ENCODE peak calls at places on chromosomes 5 and 9, in nine cellular contexts. Q, S, V, X, L, E, G, N and U are unnamed samples. For H3K4me1 and H3K9me2, the result is how much of the 10 kb centered on the place peaks cover.

GRCh38 chr5:167769846-167770420 is 521.5 kb upstream of the WWC1 start:
- DNase-seq in G (no peak), S (peak), V (no peak), Q (no peak), E (no peak), X (no peak), L (no peak), N (no peak), U (no peak)

GRCh38 chr9:17021379-17021970 is 113.4 kb upstream of the CNTLN start:
- DNase-seq in L (no peak), Q (no peak), X (no peak), S (peak), E (no peak), N (no peak), V (no peak), G (no peak), U (no peak)

GRCh38 chr9:129459550-129460322 is 161.2 kb downstream of the C9orf50 start:
- DNase-seq in Q (no peak), N (no peak), S (peak), X (no peak), G (no peak), E (no peak), L (peak), V (no peak), U (no peak)

GRCh38 chr9:87663556-87663955 is 62.4 kb upstream of the CTSL start:
- DNase-seq in S (no peak), V (no peak), Q (no peak), E (no peak), N (no peak), G (peak), L (peak), X (no peak), U (no peak)

GRCh38 chr9:33138768-33139167 is 28.4 kb downstream of the B4GALT1 start:
- DNase-seq in Q (no peak), S (no peak), E (no peak), X (no peak), N (no peak), G (no peak), V (no peak), L (no peak), U (no peak)

GRCh38 chr9:133590231-133590855 is 18.8 kb downstream of the FAM163B start:
- DNase-seq in N (no peak), E (no peak), L (no peak), X (no peak), V (no peak), S (no peak), G (no peak), Q (no peak), U (no peak)

GRCh38 chr5:115297043-115297442 is 589 bp upstream of the CCDC112 start:
- DNase-seq in N (no peak), L (no peak), G (no peak), S (peak), X (peak), E (no peak), V (no peak), Q (no peak), U (no peak)

GRCh38 chr9:132411091-132411508 is 1.1 kb downstream of the CFAP77 start:
- DNase-seq in N (peak), E (peak), L (peak), Q (peak), S (peak), X (peak), G (peak), V (peak), U (peak)

GRCh38 chr5:95590880-95591279 is 29.0 kb upstream of the GPR150 start:
- DNase-seq in Q (no peak), N (no peak), X (no peak), L (no peak), V (no peak), S (peak), E (no peak), G (no peak), U (no peak)

GRCh38 chr5:103808464-103809106 is 246.0 kb upstream of the NUDT12 start:
- DNase-seq in G (peak), Q (peak), E (peak), S (peak), V (peak), L (peak), N (peak), X (peak), U (peak)

GRCh38 chr9:112355305-112355953 is 22.0 kb upstream of the PTBP3 start:
- DNase-seq in V (no peak), E (no peak), X (no peak), S (no peak), G (no peak), L (no peak), N (no peak), Q (no peak), U (no peak)

GRCh38 chr5:146520731-146521130 is 4.7 kb upstream of the GPR151 start:
- DNase-seq in N (no peak), G (no peak), S (no peak), E (no peak), Q (no peak), X (peak), L (no peak), V (no peak), U (peak)

GRCh38 chr9:133761641-133762248 is 23.6 kb upstream of the SARDH start:
- DNase-seq in V (no peak), X (no peak), E (no peak), G (no peak), L (no peak), N (no peak), S (no peak), Q (no peak), U (no peak)

GRCh38 chr9:114311571-114312512 is 11.1 kb upstream of the ORM1 start:
- DNase-seq in V (no peak), S (no peak), G (no peak), L (no peak), E (no peak), Q (no peak), N (no peak), X (no peak), U (no peak)

GRCh38 chr5:174045470-174046025 is at the start of gene NSG2:
- DNase-seq in V (peak), X (peak), Q (peak), L (peak), E (peak), S (peak), N (peak), G (peak), U (peak)

GRCh38 chr9:120910643-120911042 is 16.0 kb downstream of the TRAF1 start:
- DNase-seq in L (no peak), E (no peak), X (peak), S (no peak), N (no peak), Q (no peak), V (no peak), G (no peak), U (no peak)

GRCh38 chr9:123816817-123817472 is 113.0 kb downstream of the DENND1A start:
- DNase-seq in G (no peak), N (no peak), L (no peak), V (no peak), Q (no peak), X (no peak), E (no peak), S (no peak), U (no peak)

GRCh38 chr5:9545959-9546851 is at the start of gene SEMA5A:
- DNase-seq in V (peak), Q (peak), X (peak), N (peak), G (no peak), E (peak), L (no peak), S (peak), U (peak)

GRCh38 chr9:123238364-123238763 is 30.0 kb downstream of the STRBP start:
- DNase-seq in G (no peak), Q (no peak), E (no peak), N (no peak), S (no peak), L (peak), X (no peak), V (no peak), U (no peak)

GRCh38 chr5:33806736-33807442 is 84.9 kb downstream of the ADAMTS12 start:
- DNase-seq in X (peak), N (no peak), V (no peak), E (no peak), G (no peak), L (no peak), S (peak), Q (no peak), U (peak)

GRCh38 chr9:626591-626990 is 214.9 kb upstream of the DMRT1 start:
- DNase-seq in L (no peak), G (no peak), S (peak), X (no peak), E (no peak), N (no peak), Q (peak), V (no peak), U (no peak)

GRCh38 chr5:50406874-50407273 is 34.2 kb downstream of the EMB start:
- DNase-seq in Q (no peak), L (no peak), E (no peak), S (no peak), G (no peak), X (no peak), V (no peak), N (no peak), U (no peak)

GRCh38 chr9:82563094-82563493 is 499.8 kb downstream of the RASEF start:
- DNase-seq in X (no peak), E (no peak), Q (no peak), G (no peak), N (no peak), L (no peak), V (no peak), S (no peak), U (no peak)

GRCh38 chr9:131693651-131694597 is 46.0 kb downstream of the RAPGEF1 start:
- DNase-seq in Q (no peak), V (peak), X (no peak), E (no peak), S (no peak), L (no peak), N (no peak), G (no peak), U (no peak)

GRCh38 chr5:112467467-112467866 is 48.4 kb upstream of the EPB41L4A start:
- DNase-seq in L (no peak), V (no peak), S (no peak), N (no peak), G (no peak), E (no peak), Q (no peak), X (no peak), U (no peak)

GRCh38 chr5:136810198-136810823 is 445.0 kb upstream of the TRPC7 start:
- DNase-seq in L (no peak), Q (no peak), V (no peak), S (peak), G (no peak), N (no peak), E (no peak), X (peak), U (no peak)

GRCh38 chr5:159290741-159291140 is 27.7 kb downstream of the UBLCP1 start:
- DNase-seq in X (peak), E (no peak), S (no peak), N (peak), G (no peak), L (no peak), Q (no peak), V (no peak), U (no peak)

GRCh38 chr5:117645400-117645799 is 1070.8 kb upstream of the SEMA6A start:
- DNase-seq in V (no peak), S (no peak), G (no peak), E (no peak), N (no peak), L (no peak), X (no peak), Q (no peak), U (no peak)
- H3K4me1 ChIP-seq in V (under half), S (under half), G (under half), E (under half), N (under half), L (under half), X (under half), Q (under half), U (under half)

GRCh38 chr9:20225841-20226240 is 396.5 kb downstream of the MLLT3 start:
- DNase-seq in G (no peak), V (no peak), N (no peak), Q (no peak), X (no peak), S (peak), L (no peak), E (no peak), U (no peak)

GRCh38 chr9:20226345-20226744 is 396.0 kb downstream of the MLLT3 start:
- DNase-seq in L (no peak), X (no peak), Q (no peak), V (no peak), S (no peak), E (no peak), G (no peak), N (no peak), U (no peak)

GRCh38 chr9:20224756-20225155 is 397.5 kb downstream of the MLLT3 start:
- DNase-seq in S (no peak), G (no peak), X (no peak), N (no peak), Q (no peak), L (no peak), V (no peak), E (no peak), U (no peak)

GRCh38 chr9:20228096-20228495 is 394.2 kb downstream of the MLLT3 start:
- DNase-seq in L (no peak), V (no peak), X (no peak), N (no peak), G (no peak), Q (no peak), E (no peak), S (no peak), U (no peak)

GRCh38 chr9:20227166-20227874 is 395.0 kb downstream of the MLLT3 start:
- DNase-seq in Q (no peak), L (no peak), E (no peak), S (no peak), V (no peak), N (no peak), G (no peak), X (no peak), U (no peak)
- H3K9me2 ChIP-seq in Q (under half), L (under half), E (under half), S (under half), V (under half), N (under half), G (under half), X (under half), U (under half)

GRCh38 chr5:151148583-151148982 is 9.0 kb downstream of the ANXA6 start:
- DNase-seq in X (no peak), V (no peak), S (no peak), G (no peak), E (no peak), N (no peak), Q (no peak), L (no peak), U (no peak)
- H3K4me1 ChIP-seq in X (under half), V (under half), S (under half), G (half or more), E (under half), N (under half), Q (half or more), L (half or more), U (under half)

DNA sequence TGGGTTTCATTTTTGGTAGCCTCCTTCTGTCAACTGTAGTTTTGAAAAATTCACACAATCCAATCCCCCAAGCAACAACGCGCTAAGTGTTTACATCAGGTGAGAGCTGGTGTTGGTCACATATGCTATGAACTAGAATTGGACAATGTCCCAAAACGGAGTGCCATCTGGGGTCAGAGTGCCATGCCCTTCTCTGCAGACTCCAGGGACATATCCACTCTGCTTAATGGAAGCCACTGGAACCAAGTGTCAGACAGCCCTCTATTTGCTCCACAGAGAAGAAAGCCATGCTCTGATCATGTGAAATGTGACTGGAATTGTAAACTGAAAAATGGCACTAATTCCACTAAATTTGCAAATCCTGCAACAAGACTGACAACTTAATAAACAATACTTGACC is 12.2 kb downstream of the ABCA1 start:
- DNase-seq in G (no peak), N (no peak), L (no peak), Q (no peak), E (no peak), X (no peak), S (no peak), V (no peak), U (no peak)
- H3K9me2 ChIP-seq in G (under half), N (under half), L (under half), Q (under half), E (under half), X (under half), S (under half), V (under half), U (under half)

DNA sequence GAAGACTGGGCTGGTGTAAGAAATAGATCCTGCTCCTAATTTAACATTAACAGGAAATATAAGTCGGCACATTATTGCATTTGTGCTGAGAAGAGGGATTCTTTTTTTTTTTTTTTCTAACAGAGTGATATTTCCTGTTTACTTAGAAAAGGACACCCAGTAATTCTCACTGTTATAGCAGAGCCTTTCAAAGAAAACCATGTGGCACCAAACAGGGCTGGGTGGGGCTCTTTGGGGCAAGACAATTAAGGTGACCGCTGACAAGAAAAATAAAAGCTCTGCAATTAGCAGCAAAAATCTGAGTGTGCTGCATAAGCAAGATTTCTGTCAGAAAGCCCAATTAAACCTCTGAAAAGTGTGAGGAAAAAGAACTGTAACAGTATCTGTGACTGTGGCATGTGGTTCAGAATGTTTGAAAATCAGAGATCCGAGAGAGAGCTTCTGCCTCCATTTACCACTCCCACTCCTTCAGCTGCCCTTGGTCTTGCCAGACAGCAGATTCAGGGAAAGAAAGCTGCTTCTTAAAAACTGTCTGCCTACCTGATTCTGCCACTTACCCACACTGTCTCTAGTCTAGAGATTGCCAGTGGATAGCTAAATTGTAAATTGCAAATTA is 77.1 kb upstream of the IQGAP2 start:
- DNase-seq in S (no peak), Q (peak), G (no peak), V (no peak), L (peak), N (no peak), E (no peak), X (no peak), U (no peak)
- H3K4me1 ChIP-seq in S (under half), Q (under half), G (under half), V (under half), L (under half), N (under half), E (under half), X (under half), U (under half)

GRCh38 chr5:172685036-172685435 is 44.0 kb downstream of the NEURL1B start:
- DNase-seq in V (no peak), N (no peak), X (no peak), L (no peak), Q (no peak), G (no peak), S (no peak), E (no peak), U (no peak)
- H3K9me2 ChIP-seq in V (under half), N (under half), X (under half), L (under half), Q (under half), G (under half), S (under half), E (under half), U (under half)

GRCh38 chr5:14671414-14671813 is 6.9 kb downstream of the OTULIN start:
- DNase-seq in Q (peak), G (no peak), L (no peak), N (no peak), V (no peak), E (no peak), S (no peak), X (peak), U (no peak)

GRCh38 chr5:14672082-14672481 is 7.6 kb downstream of the OTULIN start:
- DNase-seq in S (no peak), Q (no peak), E (no peak), V (no peak), X (no peak), G (peak), L (no peak), N (no peak), U (no peak)

GRCh38 chr5:14673443-14673842 is 8.9 kb downstream of the OTULIN start:
- DNase-seq in V (no peak), E (no peak), G (no peak), N (no peak), S (no peak), L (no peak), Q (no peak), X (no peak), U (no peak)

GRCh38 chr5:14675309-14675708 is 10.8 kb downstream of the OTULIN start:
- DNase-seq in E (no peak), S (no peak), N (no peak), V (no peak), X (no peak), G (no peak), Q (no peak), L (no peak), U (no peak)

GRCh38 chr5:14672508-14673394 is 8.2 kb downstream of the OTULIN start:
- DNase-seq in N (no peak), S (peak), V (peak), G (no peak), E (no peak), L (no peak), Q (no peak), X (no peak), U (no peak)
- H3K4me1 ChIP-seq in N (under half), S (under half), V (half or more), G (half or more), E (under half), L (half or more), Q (under half), X (under half), U (under half)

DNA sequence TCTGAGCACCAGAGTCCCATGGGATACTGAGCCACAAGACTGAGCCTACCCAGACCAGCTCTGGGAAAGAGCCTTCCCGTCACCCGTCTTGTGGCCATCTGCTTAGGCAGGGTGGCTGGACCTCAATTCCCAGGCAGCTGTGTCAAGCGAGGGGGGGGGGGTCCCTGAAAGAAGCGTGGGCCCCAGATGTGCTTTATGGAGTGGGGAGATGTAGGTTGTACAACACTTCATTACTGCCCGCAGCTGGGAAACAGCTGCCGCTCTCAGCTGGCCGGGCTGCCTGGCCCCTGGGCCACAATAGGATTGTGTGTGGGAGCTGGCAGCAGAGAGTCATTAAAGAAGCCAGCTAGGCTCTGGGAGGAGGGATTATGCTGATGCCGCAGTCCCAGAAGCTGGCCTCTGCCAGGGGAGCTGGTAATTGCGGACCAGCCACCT is 145.3 kb downstream of the GADD45G start:
- DNase-seq in V (peak), S (no peak), E (peak), Q (no peak), G (no peak), N (no peak), L (no peak), X (no peak), U (no peak)
- H3K9me2 ChIP-seq in V (under half), S (under half), E (under half), Q (under half), G (under half), N (under half), L (under half), X (under half), U (under half)